ENCODE peak calls at places on chromosomes 1 and 21, in four cellular contexts. F is IMR-90, S is fibroblast of lung, C is cardiac fibroblast. V is an unnamed sample.

GRCh38 chr1:205748398-205749093 is 1.4 kb downstream of the NUCKS1 start:
- DNase-seq in C (peak; percentile 92), F (peak; percentile 79), S (peak; percentile 86), V (peak; percentile 85)

GRCh38 chr1:196393742-196394141 is 214.5 kb downstream of the KCNT2 start:
- DNase-seq in C (peak; percentile 76), S (peak; percentile 66), F (peak; percentile 41), V (peak; percentile 30)

GRCh38 chr1:169601096-169601881 is 15.0 kb upstream of the F5 start:
- DNase-seq in C (peak; percentile 57), S (peak; percentile 28), F (peak; percentile 20), V (peak; percentile 21)

GRCh38 chr21:38556390-38556789 is 58.1 kb upstream of the ERG start:
- DNase-seq in C (no peak), F (no peak), S (no peak), V (no peak)

GRCh38 chr1:44417351-44418021 is 12.4 kb downstream of the RNF220 start:
- DNase-seq in F (no peak), C (peak; percentile 33), S (no peak), V (no peak)

GRCh38 chr1:147851149-147851548 is 51.4 kb upstream of the GJA8 start:
- DNase-seq in S (no peak), F (peak; percentile 13), C (peak; percentile 22), V (no peak)

GRCh38 chr1:69121708-69122107 is 446.0 kb upstream of the LRRC7 start:
- DNase-seq in S (peak; percentile 62), C (peak; percentile 63), F (no peak), V (peak; percentile 18)

GRCh38 chr1:46284597-46285564 is 18.5 kb downstream of the LRRC41 start:
- DNase-seq in S (peak; percentile 18), C (no peak), F (peak; percentile 82), V (peak; percentile 45)

GRCh38 chr1:3663999-3664699 is 11.8 kb downstream of the TP73 start:
- DNase-seq in C (no peak), F (no peak), S (no peak), V (no peak)

GRCh38 chr1:111948209-111949131 is 41.0 kb downstream of the KCND3 start:
- DNase-seq in F (no peak), C (peak; percentile 6), S (no peak), V (no peak)

GRCh38 chr1:193103759-193104495 is 1.3 kb downstream of the GLRX2 start:
- DNase-seq in C (peak; percentile 9), S (peak; percentile 17), F (no peak), V (peak; percentile 20)

GRCh38 chr1:35451125-35451528 is 106.1 kb downstream of the KIAA0319L start:
- DNase-seq in S (peak; percentile 87), F (peak; percentile 81), C (peak; percentile 88), V (peak; percentile 87)

GRCh38 chr1:84668185-84668584 is 22.1 kb downstream of the SSX2IP start:
- DNase-seq in S (peak; percentile 28), C (peak; percentile 43), F (no peak), V (peak; percentile 43)

GRCh38 chr1:184036517-184036949 is 995 bp downstream of the COLGALT2 start:
- DNase-seq in S (peak; percentile 28), F (no peak), C (peak; percentile 10), V (peak; percentile 20)

GRCh38 chr1:56285554-56286402 is 293.6 kb downstream of the PLPP3 start:
- DNase-seq in C (peak; percentile 26), S (no peak), F (no peak), V (peak; percentile 10)

GRCh38 chr1:91774520-91775203 is 111.3 kb downstream of the TGFBR3 start:
- DNase-seq in S (peak; percentile 75), C (peak; percentile 58), F (peak; percentile 89), V (peak; percentile 67)

GRCh38 chr1:22812993-22813790 is 102.6 kb downstream of the EPHB2 start:
- DNase-seq in S (no peak), C (no peak), F (no peak), V (no peak)

GRCh38 chr1:116808476-116809180 is 54.4 kb downstream of the CD2 start:
- DNase-seq in F (no peak), C (no peak), S (no peak), V (no peak)

GRCh38 chr1:207811920-207812720 is 60.3 kb downstream of the CD46 start:
- DNase-seq in S (peak; percentile 31), C (no peak), F (peak; percentile 32), V (peak; percentile 51)

GRCh38 chr1:36175137-36176095 is 19.5 kb downstream of the MAP7D1 start:
- DNase-seq in F (peak; percentile 56), C (peak; percentile 80), S (peak; percentile 49), V (peak; percentile 63)

GRCh38 chr1:82343381-82343780 is 542.6 kb downstream of the ADGRL2 start:
- DNase-seq in C (no peak), F (no peak), S (no peak), V (no peak)

GRCh38 chr1:9065213-9065751 is 4.2 kb downstream of the SLC2A5 start:
- DNase-seq in F (no peak), S (peak; percentile 47), C (no peak), V (no peak)

GRCh38 chr1:109929588-109930251 is 19.1 kb downstream of the CSF1 start:
- DNase-seq in S (no peak), F (no peak), C (no peak), V (no peak)

GRCh38 chr1:1426961-1427934 is 6.2 kb upstream of the ANKRD65 start:
- DNase-seq in F (no peak), C (no peak), S (no peak), V (no peak)

DNA sequence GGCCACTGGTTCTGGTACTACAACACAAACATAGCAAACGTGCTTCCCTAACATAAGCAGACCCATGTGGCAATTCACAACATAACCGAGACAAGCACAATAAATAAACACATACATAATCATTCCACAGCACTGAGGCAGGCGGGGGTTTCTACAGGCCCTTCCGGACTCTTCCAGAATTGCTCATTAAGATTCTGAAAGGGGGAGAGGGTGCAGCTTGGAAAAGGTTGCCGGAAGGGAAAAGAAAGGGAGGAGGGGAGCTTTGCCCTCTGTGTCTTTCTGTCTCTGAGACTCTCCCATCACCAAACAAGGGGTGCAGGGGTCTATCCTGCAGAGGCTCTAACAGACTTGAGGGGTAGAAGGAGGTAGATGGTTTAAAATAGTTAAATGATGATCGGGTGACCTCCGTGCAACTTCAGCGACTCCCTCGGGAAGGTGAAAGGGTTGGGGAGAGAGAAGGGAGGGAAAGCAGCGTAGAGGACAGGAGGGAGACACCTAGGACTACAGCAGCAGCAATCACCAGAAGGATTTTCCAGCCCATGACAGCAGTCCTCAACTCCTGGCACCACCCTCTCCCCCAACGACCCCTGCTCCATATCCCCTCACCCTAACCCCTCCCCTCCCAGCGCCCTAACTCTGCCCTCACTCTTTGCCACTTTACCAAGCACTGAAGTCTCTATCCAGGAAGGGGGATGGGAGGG is 365.4 kb upstream of the ESRRG start:
- DNase-seq in C (no peak), S (peak; percentile 37), F (peak; percentile 67), V (peak; percentile 2)
- H3K4me3 ChIP-seq in C (no peak overlapping the region), S (peak overlapping the region; percentile 0), F (peak overlapping the region; percentile 12), V (no peak overlapping the region)

DNA sequence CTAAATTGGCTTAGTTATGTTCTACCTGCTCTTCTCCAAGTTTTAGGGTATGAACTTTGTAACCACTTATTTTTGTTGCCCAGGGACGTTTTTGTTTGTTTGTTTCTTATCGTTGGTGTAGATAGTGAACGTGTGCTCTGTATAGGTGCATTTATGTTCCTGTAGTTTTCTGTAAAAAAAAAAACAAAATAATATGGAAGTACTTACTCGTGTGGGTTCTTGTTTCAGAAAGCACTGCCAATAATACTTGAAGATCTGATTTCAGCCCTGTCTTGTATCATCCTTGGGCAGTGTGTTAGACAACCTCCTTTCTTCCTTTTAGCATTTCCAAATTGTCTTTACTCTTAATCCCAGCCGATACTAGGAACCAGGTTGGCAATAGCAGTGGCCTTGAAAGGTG is 4.4 kb downstream of the FAM20B start:
- DNase-seq in S (no peak), F (no peak), C (no peak), V (no peak)
- H3K4me3 ChIP-seq in S (no peak overlapping the region), F (no peak overlapping the region), C (no peak overlapping the region), V (no peak overlapping the region)

GRCh38 chr1:37794372-37795339 is 1.0 kb downstream of the MANEAL start:
- DNase-seq in C (no peak), S (no peak), F (no peak), V (no peak)
- H3K4me3 ChIP-seq in C (no peak overlapping the region), S (no peak overlapping the region), F (no peak overlapping the region), V (no peak overlapping the region)

DNA sequence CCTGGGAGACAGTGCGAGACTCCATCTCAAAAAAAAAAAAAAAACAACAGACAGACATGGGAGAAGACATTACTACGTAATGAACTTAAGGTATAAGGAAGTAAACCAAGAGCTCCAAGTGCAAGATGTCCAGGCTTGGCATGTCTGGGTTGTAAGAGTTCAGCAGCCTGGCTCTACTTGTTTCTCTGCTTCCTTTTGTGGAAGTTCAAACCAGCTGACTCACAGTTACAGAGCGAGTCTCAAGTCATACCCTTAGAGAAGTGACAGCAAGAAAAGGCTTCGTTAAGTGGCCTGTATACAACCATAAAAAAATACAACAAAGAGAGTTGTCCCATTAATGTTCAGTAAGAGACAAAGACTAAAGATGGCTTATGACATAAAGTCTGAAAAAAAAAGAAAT is 1.3 kb downstream of the RIT1 start:
- DNase-seq in C (peak; percentile 52), F (peak; percentile 65), S (peak; percentile 41), V (peak; percentile 55)
- H3K4me3 ChIP-seq in C (peak overlapping the region; percentile 65), F (peak overlapping the region; percentile 4), S (peak overlapping the region; percentile 92), V (peak overlapping the region; percentile 67)

DNA sequence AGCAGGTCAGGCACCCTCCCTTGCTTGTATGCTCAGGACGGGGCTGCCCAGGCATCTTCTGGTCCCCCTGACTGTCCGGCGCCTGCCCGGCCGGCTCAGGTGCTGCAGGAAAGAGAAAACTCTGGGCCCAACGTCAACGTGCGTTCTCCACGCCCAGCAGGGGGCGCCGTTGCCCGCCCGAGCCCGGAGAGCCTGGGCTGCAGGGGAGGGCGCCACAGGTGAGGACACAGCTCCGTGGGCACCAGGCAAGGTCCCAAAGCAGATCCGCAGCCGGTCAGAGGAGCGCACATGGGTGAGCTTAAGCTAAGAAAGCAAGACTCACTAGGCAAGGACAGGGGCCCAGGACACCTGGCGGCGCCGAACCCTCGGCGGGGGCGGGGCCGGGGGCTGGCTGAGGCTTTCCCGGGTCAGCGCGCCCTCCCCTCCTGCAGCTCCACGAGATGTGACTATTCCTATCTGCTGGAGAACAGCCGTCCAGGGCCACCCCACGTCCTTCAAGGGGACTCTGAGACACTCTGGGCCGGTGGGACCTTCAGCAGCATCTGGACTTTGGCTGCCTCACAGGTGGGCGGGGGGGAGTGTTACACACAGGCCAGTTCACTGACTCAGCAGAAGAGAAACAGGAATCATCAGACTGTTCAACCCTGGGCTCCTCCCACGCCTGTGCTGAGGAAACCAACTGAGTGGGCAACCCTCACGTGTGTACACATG is 29.3 kb downstream of the KRTAP10-1 start:
- DNase-seq in F (no peak), C (peak; percentile 41), S (peak; percentile 17), V (peak; percentile 12)
- H3K4me3 ChIP-seq in F (no peak overlapping the region), C (no peak overlapping the region), S (no peak overlapping the region), V (no peak overlapping the region)